ENCODE peak calls at places on chromosome 1, in five cellular contexts. One of them, this sample, is unnamed.

GRCh38 chr1:40884055-40884795 is 22.1 kb upstream of the CITED4 start:
- DNase-seq in H9: peak; percentile 41
- DNase-seq in mammary epithelial cell: no peak
- DNase-seq in neural progenitor cell: no peak
- DNase-seq in endodermal cell: peak; percentile 56
- DNase-seq in this sample: peak; percentile 67

GRCh38 chr1:82565146-82565545 is 764.4 kb downstream of the ADGRL2 start:
- DNase-seq in H9: peak; percentile 34
- DNase-seq in mammary epithelial cell: peak; percentile 75
- DNase-seq in neural progenitor cell: peak; percentile 11
- DNase-seq in endodermal cell: peak; percentile 60
- DNase-seq in this sample: no peak

GRCh38 chr1:181936269-181936668 is 125.2 kb downstream of the ZNF648 start:
- DNase-seq in H9: no peak
- DNase-seq in mammary epithelial cell: no peak
- DNase-seq in neural progenitor cell: no peak
- DNase-seq in endodermal cell: no peak
- DNase-seq in this sample: no peak

GRCh38 chr1:23103001-23103879 is 65.4 kb downstream of the LUZP1 start:
- DNase-seq in H9: no peak
- DNase-seq in mammary epithelial cell: peak; percentile 50
- DNase-seq in neural progenitor cell: no peak
- DNase-seq in endodermal cell: no peak
- DNase-seq in this sample: no peak

GRCh38 chr1:187911820-187912219 is 1083.1 kb downstream of the PLA2G4A start:
- DNase-seq in H9: no peak
- DNase-seq in mammary epithelial cell: no peak
- DNase-seq in neural progenitor cell: no peak
- DNase-seq in endodermal cell: no peak
- DNase-seq in this sample: no peak

GRCh38 chr1:85628791-85629531 is 48.4 kb downstream of the CCN1 start:
- DNase-seq in H9: peak; percentile 61
- DNase-seq in mammary epithelial cell: peak; percentile 49
- DNase-seq in neural progenitor cell: peak; percentile 54
- DNase-seq in endodermal cell: peak; percentile 80
- DNase-seq in this sample: peak; percentile 79

GRCh38 chr1:212595229-212595628 is 13.3 kb upstream of the ATF3 start:
- DNase-seq in H9: peak; percentile 75
- DNase-seq in mammary epithelial cell: no peak
- DNase-seq in neural progenitor cell: no peak
- DNase-seq in endodermal cell: no peak
- DNase-seq in this sample: no peak

GRCh38 chr1:224432672-224433040 is 1.9 kb downstream of the WDR26 start:
- DNase-seq in H9: no peak
- DNase-seq in mammary epithelial cell: peak; percentile 10
- DNase-seq in neural progenitor cell: peak; percentile 8
- DNase-seq in endodermal cell: no peak
- DNase-seq in this sample: no peak

GRCh38 chr1:75794382-75794781 is 2.3 kb upstream of the MSH4 start:
- DNase-seq in H9: no peak
- DNase-seq in mammary epithelial cell: no peak
- DNase-seq in neural progenitor cell: peak; percentile 9
- DNase-seq in endodermal cell: no peak
- DNase-seq in this sample: no peak

GRCh38 chr1:21537932-21538630 is 28.9 kb downstream of the ALPL start:
- DNase-seq in H9: no peak
- DNase-seq in mammary epithelial cell: no peak
- DNase-seq in neural progenitor cell: no peak
- DNase-seq in endodermal cell: peak; percentile 64
- DNase-seq in this sample: peak; percentile 91

GRCh38 chr1:212157252-212157651 is 121.7 kb downstream of the DTL start:
- DNase-seq in H9: no peak
- DNase-seq in mammary epithelial cell: peak; percentile 54
- DNase-seq in neural progenitor cell: no peak
- DNase-seq in endodermal cell: no peak
- DNase-seq in this sample: no peak

GRCh38 chr1:59142663-59143487 is 154.0 kb upstream of the FGGY start:
- DNase-seq in H9: no peak
- DNase-seq in mammary epithelial cell: peak; percentile 95
- DNase-seq in neural progenitor cell: no peak
- DNase-seq in endodermal cell: peak; percentile 54
- DNase-seq in this sample: no peak
- H3K9ac ChIP-seq in H9: no peak overlapping the region
- H3K9ac ChIP-seq in mammary epithelial cell: no peak overlapping the region
- H3K9ac ChIP-seq in neural progenitor cell: no peak overlapping the region
- H3K9ac ChIP-seq in endodermal cell: no peak overlapping the region
- H3K9ac ChIP-seq in this sample: no peak overlapping the region

DNA sequence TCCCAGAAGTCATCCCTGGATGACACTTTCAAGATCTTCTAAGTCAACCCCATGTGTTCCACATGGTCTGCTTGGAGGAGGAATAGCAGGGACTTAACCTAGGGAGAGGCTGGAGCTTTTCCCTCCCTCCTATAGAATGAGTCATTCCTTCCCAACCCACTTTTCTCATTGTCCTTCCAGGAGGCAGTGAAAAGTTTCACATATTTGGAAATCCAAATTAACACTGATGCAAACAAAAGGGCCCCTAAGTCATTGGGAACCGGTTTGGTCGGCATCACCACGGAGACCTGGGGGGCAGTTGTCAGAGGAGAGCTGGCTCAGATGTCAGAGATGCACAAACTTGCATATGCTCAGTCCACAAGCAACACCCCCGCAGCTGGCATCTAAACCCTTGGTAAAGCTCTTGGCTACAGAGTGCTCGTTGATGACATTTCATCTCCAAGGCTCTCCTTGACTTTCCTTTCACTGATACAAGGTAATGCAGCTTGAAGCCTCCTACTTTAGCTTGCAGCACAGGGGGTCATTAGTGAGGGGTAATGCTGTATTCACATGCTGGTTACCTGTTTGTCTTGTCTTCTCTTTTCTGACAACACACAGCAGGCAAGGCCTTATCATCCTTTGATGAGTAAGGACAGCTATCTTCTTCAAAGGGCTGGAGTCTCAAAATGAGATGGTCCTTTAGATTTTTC is 12.3 kb upstream of the LRRC8D start:
- DNase-seq in H9: peak; percentile 55
- DNase-seq in mammary epithelial cell: peak; percentile 84
- DNase-seq in neural progenitor cell: peak; percentile 42
- DNase-seq in endodermal cell: peak; percentile 80
- DNase-seq in this sample: no peak
- H3K4me1 ChIP-seq in H9: peaks cover 6% of the 10 kb centered on the region
- H3K4me1 ChIP-seq in mammary epithelial cell: peaks cover 21% of the 10 kb centered on the region
- H3K4me1 ChIP-seq in neural progenitor cell: peaks cover 9% of the 10 kb centered on the region
- H3K4me1 ChIP-seq in endodermal cell: peaks cover 18% of the 10 kb centered on the region
- H3K4me1 ChIP-seq in this sample: no peaks in the 10 kb centered on the region

DNA sequence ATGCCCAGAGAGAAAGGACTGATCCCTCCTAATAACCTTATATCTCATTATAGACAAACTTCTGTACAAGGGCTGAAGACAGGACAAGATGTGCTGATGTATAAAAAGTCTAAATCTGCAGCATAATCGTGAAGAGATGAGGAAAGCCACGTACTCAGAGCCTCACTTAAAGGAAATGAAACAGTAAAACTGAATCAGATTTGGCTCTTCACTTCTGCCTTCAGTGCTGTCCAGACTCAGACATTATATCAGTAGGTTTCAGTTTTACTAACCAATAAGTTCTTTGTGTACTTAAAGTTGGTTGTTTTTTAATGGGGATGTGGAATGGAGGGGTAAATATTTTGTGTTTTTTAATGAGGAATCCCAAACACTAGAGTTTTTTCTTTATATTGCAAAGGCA is 45.3 kb upstream of the RGS1 start:
- DNase-seq in H9: no peak
- DNase-seq in mammary epithelial cell: no peak
- DNase-seq in neural progenitor cell: no peak
- DNase-seq in endodermal cell: no peak
- DNase-seq in this sample: no peak
- H3K9ac ChIP-seq in H9: no peak overlapping the region
- H3K9ac ChIP-seq in mammary epithelial cell: no peak overlapping the region
- H3K9ac ChIP-seq in neural progenitor cell: no peak overlapping the region
- H3K9ac ChIP-seq in endodermal cell: no peak overlapping the region
- H3K9ac ChIP-seq in this sample: no peak overlapping the region

DNA sequence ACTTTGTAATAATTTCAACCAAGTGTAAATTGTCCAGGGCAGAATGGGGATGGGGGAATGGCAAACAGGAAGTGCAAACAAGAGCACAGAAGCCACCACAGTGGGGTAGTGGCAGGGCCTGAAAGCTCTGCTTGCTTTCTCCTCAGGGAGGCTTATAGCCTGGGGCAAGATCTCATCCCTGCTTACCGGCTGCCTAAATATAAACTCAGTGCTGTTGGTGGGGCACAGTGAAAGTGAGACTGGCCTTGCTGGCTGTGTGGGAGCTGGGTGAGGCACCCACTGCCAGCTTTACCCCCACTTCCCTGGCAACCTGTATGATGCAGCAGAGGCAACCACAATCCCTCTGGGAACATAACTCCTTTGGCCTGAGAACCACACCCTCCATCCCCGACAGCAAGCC is 15.2 kb downstream of the STYXL2 start:
- DNase-seq in H9: no peak
- DNase-seq in mammary epithelial cell: peak; percentile 52
- DNase-seq in neural progenitor cell: no peak
- DNase-seq in endodermal cell: peak; percentile 60
- DNase-seq in this sample: no peak
- H3K4me1 ChIP-seq in H9: peaks cover 15% of the 10 kb centered on the region
- H3K4me1 ChIP-seq in mammary epithelial cell: peaks cover 23% of the 10 kb centered on the region
- H3K4me1 ChIP-seq in neural progenitor cell: peaks cover 15% of the 10 kb centered on the region
- H3K4me1 ChIP-seq in endodermal cell: peaks cover 10% of the 10 kb centered on the region
- H3K4me1 ChIP-seq in this sample: no peaks in the 10 kb centered on the region

DNA sequence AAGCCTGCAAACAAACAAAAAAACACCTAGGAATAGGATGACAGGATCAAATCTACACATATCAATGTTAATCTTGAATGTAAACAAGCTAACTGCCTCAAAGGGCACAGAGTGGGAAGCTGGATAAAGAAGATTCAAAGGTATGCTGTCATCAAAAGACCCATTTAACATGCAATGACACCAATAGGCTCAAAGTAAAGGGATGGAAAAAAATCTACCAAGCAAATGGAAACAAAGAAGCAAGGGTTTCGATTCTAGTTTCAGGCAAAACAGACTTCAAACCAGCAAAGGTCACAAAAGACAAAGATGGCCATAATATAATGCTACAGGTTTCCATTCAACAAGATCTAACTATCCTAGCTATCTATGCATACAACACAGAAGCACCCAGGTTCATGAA is 16.2 kb upstream of the OR2T10 start:
- DNase-seq in H9: no peak
- DNase-seq in mammary epithelial cell: no peak
- DNase-seq in neural progenitor cell: no peak
- DNase-seq in endodermal cell: no peak
- DNase-seq in this sample: no peak
- H3K9ac ChIP-seq in H9: no peak overlapping the region
- H3K9ac ChIP-seq in mammary epithelial cell: no peak overlapping the region
- H3K9ac ChIP-seq in neural progenitor cell: no peak overlapping the region
- H3K9ac ChIP-seq in endodermal cell: no peak overlapping the region
- H3K9ac ChIP-seq in this sample: no peak overlapping the region

DNA sequence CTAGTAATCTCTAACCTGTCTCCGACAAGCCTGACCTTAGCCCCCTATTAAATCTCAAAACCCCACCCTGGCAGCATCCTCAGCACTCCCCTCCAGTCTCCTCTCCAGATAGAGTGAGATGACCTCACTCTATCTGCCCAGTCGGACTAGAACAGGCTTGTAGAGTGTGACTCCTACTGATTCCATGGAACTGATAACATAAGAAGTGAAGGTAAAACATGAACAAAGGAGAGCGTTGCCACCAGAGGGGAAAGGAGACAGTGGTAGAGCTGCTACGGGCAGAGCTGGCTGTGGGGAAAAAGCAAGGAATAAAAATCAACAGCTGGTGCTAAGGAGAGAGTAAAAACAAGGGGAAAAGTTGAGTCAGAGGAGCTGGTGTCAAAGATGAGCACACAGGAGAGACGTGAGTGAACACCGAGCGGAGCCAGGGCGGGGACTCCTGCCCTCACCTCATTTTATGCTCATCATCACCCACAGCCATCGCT is 35.9 kb downstream of the SIPA1L2 start:
- DNase-seq in H9: no peak
- DNase-seq in mammary epithelial cell: peak; percentile 74
- DNase-seq in neural progenitor cell: no peak
- DNase-seq in endodermal cell: no peak
- DNase-seq in this sample: no peak
- H3K4me1 ChIP-seq in H9: no peaks in the 10 kb centered on the region
- H3K4me1 ChIP-seq in mammary epithelial cell: peaks cover 8% of the 10 kb centered on the region
- H3K4me1 ChIP-seq in neural progenitor cell: peaks cover 60% of the 10 kb centered on the region
- H3K4me1 ChIP-seq in endodermal cell: peaks cover 15% of the 10 kb centered on the region
- H3K4me1 ChIP-seq in this sample: peaks cover 6% of the 10 kb centered on the region